ENCODE peak calls at places on chromosomes 1 and 21, in six cellular contexts. P, M, C, N, T and K are unnamed samples. For H3K4me1, the result is how much of the 10 kb centered on the place peaks cover.

GRCh38 chr1:195173753-195174152 is 1434.5 kb downstream of the KCNT2 start:
- DNase-seq in P (no peak), M (no peak), C (no peak), N (no peak), T (no peak), K (no peak)

GRCh38 chr1:110505596-110505995 is 13.4 kb downstream of the KCNA10 start:
- DNase-seq in P (no peak), M (no peak), C (no peak), N (no peak), T (no peak), K (no peak)

GRCh38 chr1:187051618-187052232 is 223.0 kb downstream of the PLA2G4A start:
- DNase-seq in P (no peak), M (no peak), C (no peak), N (no peak), T (no peak), K (no peak)

GRCh38 chr1:82225407-82226197 is 424.9 kb downstream of the ADGRL2 start:
- DNase-seq in P (no peak), M (no peak), C (no peak), N (no peak), T (no peak), K (no peak)

GRCh38 chr1:192668434-192668983 is 32.6 kb downstream of the RGS13 start:
- DNase-seq in P (no peak), M (no peak), C (no peak), N (no peak), T (no peak), K (no peak)

GRCh38 chr1:218394416-218394815 is 49.3 kb downstream of the TGFB2 start:
- DNase-seq in P (no peak), M (no peak), C (no peak), N (no peak), T (no peak), K (no peak)

GRCh38 chr1:13830616-13831280 is 130.8 kb downstream of the PRDM2 start:
- DNase-seq in P (peak), M (no peak), C (no peak), N (no peak), T (no peak), K (no peak)

GRCh38 chr1:119103764-119104163 is 36.7 kb downstream of the WARS2 start:
- DNase-seq in P (no peak), M (no peak), C (no peak), N (no peak), T (no peak), K (no peak)

GRCh38 chr1:20158358-20159070 is 19.4 kb downstream of the PLA2G2F start:
- DNase-seq in P (no peak), M (no peak), C (no peak), N (no peak), T (no peak), K (no peak)

GRCh38 chr1:109243860-109244552 is 5.3 kb upstream of the CELSR2 start:
- DNase-seq in P (no peak), M (no peak), C (no peak), N (no peak), T (no peak), K (no peak)

GRCh38 chr1:7298749-7299151 is 472.3 kb upstream of the VAMP3 start:
- DNase-seq in P (no peak), M (no peak), C (no peak), N (no peak), T (no peak), K (no peak)

GRCh38 chr1:87766737-87767136 is 438.1 kb downstream of the LMO4 start:
- DNase-seq in P (no peak), M (no peak), C (no peak), N (no peak), T (no peak), K (no peak)

GRCh38 chr21:42079008-42079938 is 8.2 kb downstream of the UMODL1 start:
- DNase-seq in P (no peak), M (no peak), C (no peak), N (no peak), T (no peak), K (peak)

GRCh38 chr1:109913360-109913879 is 2.8 kb downstream of the CSF1 start:
- DNase-seq in P (no peak), M (no peak), C (no peak), N (no peak), T (no peak), K (no peak)

GRCh38 chr1:51627672-51628071 is 10.8 kb downstream of the OSBPL9 start:
- DNase-seq in P (no peak), M (no peak), C (no peak), N (no peak), T (no peak), K (no peak)

GRCh38 chr1:203914292-203914691 is 52.9 kb downstream of the SNRPE start:
- DNase-seq in P (no peak), M (no peak), C (no peak), N (no peak), T (no peak), K (no peak)

GRCh38 chr21:43283136-43283924 is 114.5 kb downstream of the CRYAA start:
- DNase-seq in P (no peak), M (no peak), C (no peak), N (no peak), T (no peak), K (peak)

GRCh38 chr1:920506-920905 is 3.2 kb upstream of the SAMD11 start:
- DNase-seq in P (no peak), M (no peak), C (no peak), N (no peak), T (no peak), K (no peak)

GRCh38 chr21:31644648-31645047 is 14.8 kb upstream of the SOD1 start:
- DNase-seq in P (no peak), M (no peak), C (no peak), N (no peak), T (no peak), K (no peak)

GRCh38 chr1:204558467-204558866 is 42.3 kb downstream of the MDM4 start:
- DNase-seq in P (no peak), M (no peak), C (no peak), N (no peak), T (no peak), K (no peak)

GRCh38 chr1:34787461-34788420 is 5.1 kb upstream of the GJA4 start:
- DNase-seq in P (no peak), M (no peak), C (no peak), N (no peak), T (no peak), K (no peak)

GRCh38 chr1:231626951-231627614 is 493 bp downstream of the DISC1 start:
- DNase-seq in P (no peak), M (no peak), C (peak), N (peak), T (peak), K (peak)

GRCh38 chr1:154878371-154879355 is 8.6 kb upstream of the KCNN3 start:
- DNase-seq in P (peak), M (no peak), C (peak), N (peak), T (peak), K (peak)

GRCh38 chr1:169109561-169110134 is 3.2 kb downstream of the ATP1B1 start:
- DNase-seq in P (peak), M (no peak), C (peak), N (no peak), T (peak), K (no peak)

GRCh38 chr1:169112241-169112640 is 5.8 kb downstream of the ATP1B1 start:
- DNase-seq in P (peak), M (no peak), C (no peak), N (no peak), T (no peak), K (no peak)

GRCh38 chr1:169110265-169110664 is 3.8 kb downstream of the ATP1B1 start:
- DNase-seq in P (no peak), M (no peak), C (no peak), N (no peak), T (no peak), K (no peak)

GRCh38 chr1:169110691-169111447 is 4.4 kb downstream of the ATP1B1 start:
- DNase-seq in P (no peak), M (no peak), C (no peak), N (no peak), T (no peak), K (no peak)

DNA sequence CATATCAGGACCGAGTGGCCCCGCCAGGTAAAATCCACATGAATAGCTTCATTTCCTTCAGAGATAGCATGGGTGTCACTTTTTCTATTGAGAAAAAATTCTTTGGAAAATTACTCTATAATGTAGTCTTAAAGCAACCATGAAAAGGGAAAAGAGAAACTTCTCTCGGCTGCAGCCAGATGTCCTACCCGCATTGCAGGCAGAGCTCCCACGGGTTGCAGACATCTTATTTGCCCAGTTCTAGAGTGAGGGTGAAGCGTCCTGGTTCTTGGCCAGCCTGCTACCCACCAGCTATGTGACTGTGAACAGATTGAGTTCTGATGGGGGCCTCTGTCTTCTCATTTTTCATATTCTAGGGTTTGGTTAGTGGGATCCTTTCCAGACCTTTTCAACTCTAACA is 5.0 kb downstream of the ATP1B1 start:
- DNase-seq in P (no peak), M (no peak), C (no peak), N (no peak), T (no peak), K (no peak)
- H3K4me1 ChIP-seq in P (under half), M (half or more), C (under half), N (half or more), T (under half), K (half or more)

DNA sequence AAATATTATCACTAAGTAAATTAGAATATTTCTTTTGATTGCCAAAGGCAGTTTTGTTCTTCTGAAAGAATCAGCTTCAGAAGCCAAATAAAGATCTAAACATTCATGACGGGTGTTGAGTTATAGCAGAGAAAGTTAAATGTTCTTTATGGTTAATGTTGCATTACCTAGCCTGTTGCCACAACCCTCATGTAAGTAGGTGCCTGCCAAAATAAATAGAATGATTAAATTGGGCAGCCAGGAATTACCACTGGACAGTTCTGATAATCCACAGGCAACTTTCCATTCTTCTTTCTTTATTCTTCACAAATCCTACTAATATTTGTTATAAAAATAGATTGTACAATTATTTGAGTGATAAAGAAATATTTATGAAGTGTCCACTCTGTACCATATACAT is 217.9 kb upstream of the NRIP1 start:
- DNase-seq in P (no peak), M (no peak), C (no peak), N (no peak), T (no peak), K (no peak)
- TF ChIP-seq POLR2A in P (no peak), M (no peak), C (no peak), N (no peak), T (no peak), K (no peak)

DNA sequence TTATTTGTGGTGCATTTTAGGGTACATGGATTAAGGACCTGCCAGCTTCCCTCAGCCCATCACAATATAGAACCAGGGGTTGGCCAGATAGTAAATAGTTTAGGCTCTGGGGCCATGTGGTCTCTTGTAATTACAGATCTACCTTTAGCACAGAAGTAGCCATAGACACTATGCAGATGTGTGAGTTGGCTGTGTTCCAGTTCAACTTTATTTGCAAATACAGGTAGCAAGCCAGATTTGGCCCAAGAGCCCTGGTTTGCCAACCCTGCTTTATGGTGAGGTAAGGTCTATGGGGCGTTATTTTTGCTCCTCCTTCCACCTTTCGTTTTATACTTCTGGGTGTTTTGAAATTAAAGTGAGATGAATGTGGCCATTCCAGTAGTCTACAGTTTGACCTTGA is 48.7 kb downstream of the MRPS6 start:
- DNase-seq in P (no peak), M (no peak), C (no peak), N (no peak), T (no peak), K (no peak)
- H3K27ac ChIP-seq in P (no peak), M (no peak), C (no peak), N (no peak), T (no peak), K (no peak)

DNA sequence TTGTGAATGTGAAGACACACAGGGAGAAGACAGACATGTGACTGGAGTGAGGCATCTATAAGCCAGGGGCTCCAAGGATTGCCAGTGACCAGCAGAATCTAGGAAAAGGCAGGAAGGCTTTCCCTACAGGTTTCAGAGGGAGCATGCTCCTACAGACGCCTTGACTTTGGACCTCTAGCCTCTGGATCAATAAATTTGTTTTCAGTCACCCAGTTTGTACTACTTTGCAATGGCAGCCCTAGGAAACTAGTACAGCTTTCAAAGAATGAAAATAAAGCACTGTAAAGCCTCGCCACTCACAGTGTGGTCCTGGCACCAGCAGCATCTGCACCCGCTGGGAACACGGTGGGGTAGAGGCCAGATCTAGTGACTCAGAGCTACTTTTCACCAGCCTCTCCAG is 510.0 kb downstream of the LTN1 start:
- DNase-seq in P (no peak), M (no peak), C (no peak), N (no peak), T (no peak), K (no peak)
- H3K4me1 ChIP-seq in P (under half), M (under half), C (under half), N (under half), T (under half), K (under half)

GRCh38 chr1:59553381-59553780 is 256.5 kb downstream of the FGGY start:
- DNase-seq in P (no peak), M (no peak), C (no peak), N (no peak), T (no peak), K (no peak)

GRCh38 chr1:59549067-59549837 is 252.4 kb downstream of the FGGY start:
- DNase-seq in P (no peak), M (no peak), C (no peak), N (no peak), T (no peak), K (no peak)

GRCh38 chr1:59545830-59546229 is 248.9 kb downstream of the FGGY start:
- DNase-seq in P (no peak), M (no peak), C (no peak), N (no peak), T (no peak), K (no peak)

GRCh38 chr1:59552001-59552400 is 255.1 kb downstream of the FGGY start:
- DNase-seq in P (no peak), M (no peak), C (no peak), N (no peak), T (no peak), K (peak)

DNA sequence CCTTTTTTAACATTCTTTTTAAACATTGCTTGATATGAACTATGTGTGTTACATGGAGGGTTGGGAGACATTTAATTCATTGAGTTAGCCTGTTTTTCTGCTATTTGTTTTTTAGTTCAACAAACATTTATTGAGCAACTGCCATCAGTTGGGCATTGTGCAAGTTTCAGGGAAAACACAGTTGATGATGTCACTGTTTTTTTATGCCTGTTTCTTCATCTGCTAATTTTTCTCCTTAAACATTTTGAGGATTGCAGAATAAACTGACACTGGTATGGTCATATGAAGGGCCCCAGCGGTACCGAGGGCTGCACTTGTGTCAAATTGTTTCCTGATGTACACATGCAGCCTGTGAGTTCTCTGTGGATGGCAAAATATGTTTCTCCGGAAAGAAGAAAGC is 253.0 kb downstream of the FGGY start:
- DNase-seq in P (no peak), M (no peak), C (no peak), N (no peak), T (peak), K (no peak)
- TF ChIP-seq POLR2A in P (no peak), M (no peak), C (no peak), N (no peak), T (no peak), K (no peak)

GRCh38 chr1:59128784-59129227 is 168.1 kb upstream of the FGGY start:
- DNase-seq in P (no peak), M (no peak), C (no peak), N (no peak), T (no peak), K (no peak)
- H3K27ac ChIP-seq in P (no peak), M (no peak), C (no peak), N (no peak), T (no peak), K (no peak)

DNA sequence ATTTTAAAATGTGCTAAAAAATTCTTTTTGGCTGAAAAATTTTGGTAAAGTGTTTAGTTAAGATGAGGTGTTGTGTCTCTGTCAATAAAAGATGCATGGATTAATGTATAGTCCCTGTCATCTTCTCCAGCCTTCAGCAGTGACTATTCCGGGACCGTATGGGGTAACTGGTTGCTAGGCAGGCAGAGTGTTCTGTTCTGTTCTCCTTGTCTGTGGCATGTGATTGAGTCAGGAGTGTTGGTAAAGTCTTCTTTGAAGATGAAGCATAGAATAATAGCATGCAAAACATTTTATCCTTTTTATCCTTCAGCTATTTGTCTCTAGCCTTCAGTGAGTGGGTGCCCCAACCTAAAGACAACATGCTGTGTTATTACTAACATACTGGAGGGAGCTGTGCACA is 74.6 kb downstream of the RGL1 start:
- DNase-seq in P (no peak), M (no peak), C (no peak), N (no peak), T (no peak), K (no peak)
- H3K4me1 ChIP-seq in P (under half), M (half or more), C (under half), N (under half), T (under half), K (under half)

GRCh38 chr1:33256335-33256700 is at the start of gene ZNF362:
- DNase-seq in P (peak), M (no peak), C (no peak), N (peak), T (peak), K (peak)

GRCh38 chr1:33255347-33256311 is 663 bp upstream of the ZNF362 start:
- DNase-seq in P (peak), M (peak), C (peak), N (peak), T (peak), K (peak)

GRCh38 chr1:33257759-33258712 is 1.7 kb downstream of the ZNF362 start:
- DNase-seq in P (peak), M (no peak), C (no peak), N (no peak), T (no peak), K (no peak)

GRCh38 chr1:33257388-33257758 is 1.1 kb downstream of the ZNF362 start:
- DNase-seq in P (no peak), M (no peak), C (no peak), N (no peak), T (no peak), K (no peak)

DNA sequence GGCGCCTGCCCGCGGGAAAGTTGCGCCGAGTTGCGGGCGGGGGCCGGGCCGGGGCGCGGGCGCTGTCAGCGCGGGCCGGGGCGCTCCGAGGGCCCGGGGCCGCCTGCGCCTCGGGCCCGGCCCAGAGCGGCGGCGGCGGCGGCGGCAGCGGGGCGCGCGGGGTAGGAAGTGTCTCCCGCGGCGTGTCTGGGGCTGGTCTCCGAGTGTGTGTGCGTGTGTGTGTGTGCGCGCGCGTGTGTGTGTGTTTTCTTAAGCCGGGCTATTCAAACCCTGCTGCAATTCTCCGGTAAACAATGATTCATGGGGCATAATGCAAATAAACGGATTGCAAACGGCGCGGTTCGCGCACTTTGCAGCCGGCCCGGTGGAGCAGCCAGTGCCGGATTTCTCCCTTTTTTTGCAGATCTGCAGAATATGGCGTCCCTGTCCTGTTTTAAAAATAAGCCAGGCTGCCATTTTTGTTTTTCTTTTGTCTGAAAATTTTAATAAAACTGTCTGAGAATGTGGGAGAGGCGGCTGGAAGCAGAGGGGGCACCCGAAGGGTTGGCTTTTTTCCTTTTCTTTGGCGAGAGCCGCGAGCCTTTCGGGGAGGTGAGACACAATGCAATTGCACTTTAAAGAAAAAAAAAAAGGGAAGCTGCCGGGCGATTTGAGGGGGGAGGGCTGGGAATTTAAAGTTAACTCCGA is 552 bp downstream of the ZNF362 start:
- DNase-seq in P (peak), M (peak), C (peak), N (peak), T (peak), K (peak)
- TF ChIP-seq POLR2A in P (no peak), M (no peak), C (peak), N (peak), T (no peak), K (no peak)